ENCODE peak calls at places on chromosomes 12 and 14, in eight cellular contexts. V is CD8-positive, alpha-beta T cell; O is neural progenitor cell; S is foreskin fibroblast; H is iPS-NIHi11; F is iPS DF 6.9; K is HL-60; A is naive thymus-derived CD8-positive, alpha-beta T cell. X is an unnamed sample.

GRCh38 chr12:75656650-75657049 is 145.2 kb upstream of the KRR1 start:
- DNase-seq in V (no peak), O (no peak), S (peak), H (no peak), F (no peak), K (no peak), A (no peak), X (no peak)

GRCh38 chr14:89386214-89386886 is 30.7 kb downstream of the FOXN3 start:
- DNase-seq in V (no peak), O (no peak), S (peak), H (no peak), F (no peak), K (no peak), A (no peak), X (no peak)

GRCh38 chr12:92467886-92468285 is 234.9 kb upstream of the PLEKHG7 start:
- DNase-seq in V (no peak), O (no peak), S (no peak), H (no peak), F (no peak), K (no peak), A (no peak), X (no peak)

GRCh38 chr12:74317078-74317581 is 220.5 kb upstream of the ATXN7L3B start:
- DNase-seq in V (no peak), O (peak), S (no peak), H (peak), F (peak), K (no peak), A (no peak), X (peak)

GRCh38 chr12:57276935-57277563 is 26.1 kb upstream of the STAC3 start:
- DNase-seq in V (peak), O (peak), S (peak), H (peak), F (no peak), K (peak), A (no peak), X (peak)

GRCh38 chr12:92445253-92446081 is 257.3 kb upstream of the PLEKHG7 start:
- DNase-seq in V (no peak), O (no peak), S (no peak), H (no peak), F (no peak), K (peak), A (no peak), X (no peak)

GRCh38 chr14:33432407-33433023 is 493.8 kb downstream of the NPAS3 start:
- DNase-seq in V (no peak), O (peak), S (peak), H (no peak), F (no peak), K (no peak), A (no peak), X (no peak)

GRCh38 chr12:49925433-49926194 is 21.9 kb upstream of the FAIM2 start:
- DNase-seq in V (no peak), O (no peak), S (no peak), H (no peak), F (no peak), K (no peak), A (no peak), X (no peak)

GRCh38 chr14:61566537-61567225 is 128.6 kb upstream of the HIF1A start:
- DNase-seq in V (no peak), O (no peak), S (no peak), H (no peak), F (no peak), K (no peak), A (no peak), X (no peak)

X was measured in GM23338.